ENCODE peak calls at places on chromosomes 7 and 10, in seven cellular contexts. One of them, this sample, is unnamed.

GRCh38 chr7:156002362-156003001 is 190.2 kb upstream of the SHH start:
- DNase-seq in germinal center: no peak
- DNase-seq in activated CD8-positive, alpha-beta memory T cell treated with anti-CD3 and anti-CD28 coated beads, Interleukin-2, amount 50 U/mL, for 48 hours: peak
- DNase-seq in AG10803: no peak
- DNase-seq in fibroblast of mammary gland: no peak
- DNase-seq in NCI-H1436: no peak
- DNase-seq in stimulated activated CD4-positive, alpha-beta T cell treated with anti-CD3 and anti-CD28 coated beads, Interleukin-12 subunit alpha, Interleukin-12 subunit beta, amount 100 ng/mL, for 4 hours: no peak
- DNase-seq in this sample: no peak

GRCh38 chr7:112161253-112162160 is 44.7 kb downstream of the DOCK4 start:
- DNase-seq in activated CD8-positive, alpha-beta memory T cell treated with anti-CD3 and anti-CD28 coated beads, Interleukin-2, amount 50 U/mL, for 48 hours: no peak
- DNase-seq in NCI-H1436: no peak
- DNase-seq in germinal center: no peak
- DNase-seq in fibroblast of mammary gland: no peak
- DNase-seq in stimulated activated CD4-positive, alpha-beta T cell treated with anti-CD3 and anti-CD28 coated beads, Interleukin-12 subunit alpha, Interleukin-12 subunit beta, amount 100 ng/mL, for 4 hours: no peak
- DNase-seq in AG10803: no peak
- DNase-seq in this sample: no peak

GRCh38 chr7:79459381-79459780 is 5.9 kb upstream of the MAGI2 start:
- DNase-seq in stimulated activated CD4-positive, alpha-beta T cell treated with anti-CD3 and anti-CD28 coated beads, Interleukin-12 subunit alpha, Interleukin-12 subunit beta, amount 100 ng/mL, for 4 hours: no peak
- DNase-seq in activated CD8-positive, alpha-beta memory T cell treated with anti-CD3 and anti-CD28 coated beads, Interleukin-2, amount 50 U/mL, for 48 hours: no peak
- DNase-seq in AG10803: peak
- DNase-seq in fibroblast of mammary gland: peak
- DNase-seq in NCI-H1436: no peak
- DNase-seq in germinal center: no peak
- DNase-seq in this sample: no peak

GRCh38 chr7:82441916-82442478 is 1.6 kb downstream of the CACNA2D1 start:
- DNase-seq in fibroblast of mammary gland: peak
- DNase-seq in germinal center: no peak
- DNase-seq in activated CD8-positive, alpha-beta memory T cell treated with anti-CD3 and anti-CD28 coated beads, Interleukin-2, amount 50 U/mL, for 48 hours: no peak
- DNase-seq in NCI-H1436: no peak
- DNase-seq in stimulated activated CD4-positive, alpha-beta T cell treated with anti-CD3 and anti-CD28 coated beads, Interleukin-12 subunit alpha, Interleukin-12 subunit beta, amount 100 ng/mL, for 4 hours: no peak
- DNase-seq in AG10803: peak
- DNase-seq in this sample: no peak

GRCh38 chr10:17452060-17452894 is 2.1 kb downstream of the ST8SIA6 start:
- DNase-seq in NCI-H1436: no peak
- DNase-seq in germinal center: no peak
- DNase-seq in fibroblast of mammary gland: no peak
- DNase-seq in activated CD8-positive, alpha-beta memory T cell treated with anti-CD3 and anti-CD28 coated beads, Interleukin-2, amount 50 U/mL, for 48 hours: no peak
- DNase-seq in AG10803: no peak
- DNase-seq in stimulated activated CD4-positive, alpha-beta T cell treated with anti-CD3 and anti-CD28 coated beads, Interleukin-12 subunit alpha, Interleukin-12 subunit beta, amount 100 ng/mL, for 4 hours: no peak
- DNase-seq in this sample: no peak

GRCh38 chr7:137469858-137470257 is 126.3 kb upstream of the PTN start:
- DNase-seq in AG10803: no peak
- DNase-seq in NCI-H1436: no peak
- DNase-seq in fibroblast of mammary gland: no peak
- DNase-seq in activated CD8-positive, alpha-beta memory T cell treated with anti-CD3 and anti-CD28 coated beads, Interleukin-2, amount 50 U/mL, for 48 hours: no peak
- DNase-seq in stimulated activated CD4-positive, alpha-beta T cell treated with anti-CD3 and anti-CD28 coated beads, Interleukin-12 subunit alpha, Interleukin-12 subunit beta, amount 100 ng/mL, for 4 hours: no peak
- DNase-seq in germinal center: no peak
- DNase-seq in this sample: no peak

GRCh38 chr10:12782537-12782936 is 219.0 kb downstream of the CCDC3 start:
- DNase-seq in stimulated activated CD4-positive, alpha-beta T cell treated with anti-CD3 and anti-CD28 coated beads, Interleukin-12 subunit alpha, Interleukin-12 subunit beta, amount 100 ng/mL, for 4 hours: no peak
- DNase-seq in AG10803: peak
- DNase-seq in fibroblast of mammary gland: peak
- DNase-seq in germinal center: peak
- DNase-seq in NCI-H1436: no peak
- DNase-seq in activated CD8-positive, alpha-beta memory T cell treated with anti-CD3 and anti-CD28 coated beads, Interleukin-2, amount 50 U/mL, for 48 hours: peak
- DNase-seq in this sample: no peak

GRCh38 chr10:116477989-116478615 is 50.5 kb downstream of the PNLIPRP3 start:
- DNase-seq in NCI-H1436: no peak
- DNase-seq in AG10803: no peak
- DNase-seq in fibroblast of mammary gland: no peak
- DNase-seq in activated CD8-positive, alpha-beta memory T cell treated with anti-CD3 and anti-CD28 coated beads, Interleukin-2, amount 50 U/mL, for 48 hours: no peak
- DNase-seq in germinal center: no peak
- DNase-seq in stimulated activated CD4-positive, alpha-beta T cell treated with anti-CD3 and anti-CD28 coated beads, Interleukin-12 subunit alpha, Interleukin-12 subunit beta, amount 100 ng/mL, for 4 hours: no peak
- DNase-seq in this sample: no peak

GRCh38 chr10:79070611-79071534 is 2.1 kb downstream of the ZMIZ1 start:
- DNase-seq in AG10803: peak
- DNase-seq in NCI-H1436: peak
- DNase-seq in germinal center: no peak
- DNase-seq in activated CD8-positive, alpha-beta memory T cell treated with anti-CD3 and anti-CD28 coated beads, Interleukin-2, amount 50 U/mL, for 48 hours: no peak
- DNase-seq in fibroblast of mammary gland: peak
- DNase-seq in stimulated activated CD4-positive, alpha-beta T cell treated with anti-CD3 and anti-CD28 coated beads, Interleukin-12 subunit alpha, Interleukin-12 subunit beta, amount 100 ng/mL, for 4 hours: peak
- DNase-seq in this sample: no peak

GRCh38 chr10:42637142-42637541 is 1.2 kb downstream of the ZNF33B start:
- DNase-seq in stimulated activated CD4-positive, alpha-beta T cell treated with anti-CD3 and anti-CD28 coated beads, Interleukin-12 subunit alpha, Interleukin-12 subunit beta, amount 100 ng/mL, for 4 hours: no peak
- DNase-seq in activated CD8-positive, alpha-beta memory T cell treated with anti-CD3 and anti-CD28 coated beads, Interleukin-2, amount 50 U/mL, for 48 hours: no peak
- DNase-seq in NCI-H1436: no peak
- DNase-seq in germinal center: no peak
- DNase-seq in AG10803: no peak
- DNase-seq in fibroblast of mammary gland: no peak
- DNase-seq in this sample: no peak

GRCh38 chr7:46848944-46849343 is 733.0 kb downstream of the TNS3 start:
- DNase-seq in activated CD8-positive, alpha-beta memory T cell treated with anti-CD3 and anti-CD28 coated beads, Interleukin-2, amount 50 U/mL, for 48 hours: no peak
- DNase-seq in germinal center: no peak
- DNase-seq in NCI-H1436: no peak
- DNase-seq in AG10803: peak
- DNase-seq in fibroblast of mammary gland: peak
- DNase-seq in stimulated activated CD4-positive, alpha-beta T cell treated with anti-CD3 and anti-CD28 coated beads, Interleukin-12 subunit alpha, Interleukin-12 subunit beta, amount 100 ng/mL, for 4 hours: no peak
- DNase-seq in this sample: no peak

GRCh38 chr10:112461029-112461887 is 14.2 kb downstream of the VTI1A start:
- DNase-seq in NCI-H1436: no peak
- DNase-seq in germinal center: no peak
- DNase-seq in stimulated activated CD4-positive, alpha-beta T cell treated with anti-CD3 and anti-CD28 coated beads, Interleukin-12 subunit alpha, Interleukin-12 subunit beta, amount 100 ng/mL, for 4 hours: no peak
- DNase-seq in activated CD8-positive, alpha-beta memory T cell treated with anti-CD3 and anti-CD28 coated beads, Interleukin-2, amount 50 U/mL, for 48 hours: peak
- DNase-seq in AG10803: peak
- DNase-seq in fibroblast of mammary gland: peak
- DNase-seq in this sample: no peak

GRCh38 chr7:14835399-14835798 is 67.2 kb downstream of the DGKB start:
- DNase-seq in AG10803: no peak
- DNase-seq in activated CD8-positive, alpha-beta memory T cell treated with anti-CD3 and anti-CD28 coated beads, Interleukin-2, amount 50 U/mL, for 48 hours: no peak
- DNase-seq in germinal center: no peak
- DNase-seq in NCI-H1436: peak
- DNase-seq in stimulated activated CD4-positive, alpha-beta T cell treated with anti-CD3 and anti-CD28 coated beads, Interleukin-12 subunit alpha, Interleukin-12 subunit beta, amount 100 ng/mL, for 4 hours: no peak
- DNase-seq in fibroblast of mammary gland: no peak
- DNase-seq in this sample: peak

GRCh38 chr10:11555556-11555955 is 55.9 kb downstream of the USP6NL start:
- DNase-seq in germinal center: no peak
- DNase-seq in stimulated activated CD4-positive, alpha-beta T cell treated with anti-CD3 and anti-CD28 coated beads, Interleukin-12 subunit alpha, Interleukin-12 subunit beta, amount 100 ng/mL, for 4 hours: no peak
- DNase-seq in fibroblast of mammary gland: no peak
- DNase-seq in activated CD8-positive, alpha-beta memory T cell treated with anti-CD3 and anti-CD28 coated beads, Interleukin-2, amount 50 U/mL, for 48 hours: no peak
- DNase-seq in NCI-H1436: no peak
- DNase-seq in AG10803: no peak
- DNase-seq in this sample: no peak

GRCh38 chr10:132407846-132408278 is 10.9 kb downstream of the PWWP2B start:
- DNase-seq in fibroblast of mammary gland: no peak
- DNase-seq in AG10803: peak
- DNase-seq in stimulated activated CD4-positive, alpha-beta T cell treated with anti-CD3 and anti-CD28 coated beads, Interleukin-12 subunit alpha, Interleukin-12 subunit beta, amount 100 ng/mL, for 4 hours: no peak
- DNase-seq in activated CD8-positive, alpha-beta memory T cell treated with anti-CD3 and anti-CD28 coated beads, Interleukin-2, amount 50 U/mL, for 48 hours: no peak
- DNase-seq in NCI-H1436: no peak
- DNase-seq in germinal center: no peak
- DNase-seq in this sample: no peak

GRCh38 chr7:41698726-41699125 is 4.2 kb downstream of the INHBA start:
- DNase-seq in AG10803: peak
- DNase-seq in fibroblast of mammary gland: peak
- DNase-seq in germinal center: no peak
- DNase-seq in activated CD8-positive, alpha-beta memory T cell treated with anti-CD3 and anti-CD28 coated beads, Interleukin-2, amount 50 U/mL, for 48 hours: no peak
- DNase-seq in NCI-H1436: no peak
- DNase-seq in stimulated activated CD4-positive, alpha-beta T cell treated with anti-CD3 and anti-CD28 coated beads, Interleukin-12 subunit alpha, Interleukin-12 subunit beta, amount 100 ng/mL, for 4 hours: no peak
- DNase-seq in this sample: no peak

GRCh38 chr10:70807566-70807965 is 8.2 kb upstream of the SGPL1 start:
- DNase-seq in fibroblast of mammary gland: no peak
- DNase-seq in AG10803: peak
- DNase-seq in germinal center: no peak
- DNase-seq in activated CD8-positive, alpha-beta memory T cell treated with anti-CD3 and anti-CD28 coated beads, Interleukin-2, amount 50 U/mL, for 48 hours: no peak
- DNase-seq in NCI-H1436: no peak
- DNase-seq in stimulated activated CD4-positive, alpha-beta T cell treated with anti-CD3 and anti-CD28 coated beads, Interleukin-12 subunit alpha, Interleukin-12 subunit beta, amount 100 ng/mL, for 4 hours: no peak
- DNase-seq in this sample: no peak

GRCh38 chr10:113132651-113133088 is 182.6 kb downstream of the TCF7L2 start:
- DNase-seq in AG10803: peak
- DNase-seq in germinal center: no peak
- DNase-seq in stimulated activated CD4-positive, alpha-beta T cell treated with anti-CD3 and anti-CD28 coated beads, Interleukin-12 subunit alpha, Interleukin-12 subunit beta, amount 100 ng/mL, for 4 hours: no peak
- DNase-seq in NCI-H1436: no peak
- DNase-seq in activated CD8-positive, alpha-beta memory T cell treated with anti-CD3 and anti-CD28 coated beads, Interleukin-2, amount 50 U/mL, for 48 hours: no peak
- DNase-seq in fibroblast of mammary gland: peak
- DNase-seq in this sample: no peak

GRCh38 chr10:61081331-61081730 is 137.3 kb upstream of the RHOBTB1 start:
- DNase-seq in fibroblast of mammary gland: no peak
- DNase-seq in stimulated activated CD4-positive, alpha-beta T cell treated with anti-CD3 and anti-CD28 coated beads, Interleukin-12 subunit alpha, Interleukin-12 subunit beta, amount 100 ng/mL, for 4 hours: no peak
- DNase-seq in germinal center: no peak
- DNase-seq in activated CD8-positive, alpha-beta memory T cell treated with anti-CD3 and anti-CD28 coated beads, Interleukin-2, amount 50 U/mL, for 48 hours: no peak
- DNase-seq in AG10803: no peak
- DNase-seq in NCI-H1436: no peak
- DNase-seq in this sample: no peak

GRCh38 chr10:43114743-43115611 is 23.3 kb upstream of the CSGALNACT2 start:
- DNase-seq in activated CD8-positive, alpha-beta memory T cell treated with anti-CD3 and anti-CD28 coated beads, Interleukin-2, amount 50 U/mL, for 48 hours: no peak
- DNase-seq in stimulated activated CD4-positive, alpha-beta T cell treated with anti-CD3 and anti-CD28 coated beads, Interleukin-12 subunit alpha, Interleukin-12 subunit beta, amount 100 ng/mL, for 4 hours: no peak
- DNase-seq in germinal center: no peak
- DNase-seq in fibroblast of mammary gland: peak
- DNase-seq in AG10803: peak
- DNase-seq in NCI-H1436: no peak
- DNase-seq in this sample: no peak

GRCh38 chr10:75253281-75254220 is 17.8 kb upstream of the COMTD1 start:
- DNase-seq in NCI-H1436: no peak
- DNase-seq in stimulated activated CD4-positive, alpha-beta T cell treated with anti-CD3 and anti-CD28 coated beads, Interleukin-12 subunit alpha, Interleukin-12 subunit beta, amount 100 ng/mL, for 4 hours: no peak
- DNase-seq in AG10803: no peak
- DNase-seq in activated CD8-positive, alpha-beta memory T cell treated with anti-CD3 and anti-CD28 coated beads, Interleukin-2, amount 50 U/mL, for 48 hours: no peak
- DNase-seq in fibroblast of mammary gland: no peak
- DNase-seq in germinal center: no peak
- DNase-seq in this sample: no peak

GRCh38 chr10:44045020-44045419 is 339.9 kb downstream of the CXCL12 start:
- DNase-seq in activated CD8-positive, alpha-beta memory T cell treated with anti-CD3 and anti-CD28 coated beads, Interleukin-2, amount 50 U/mL, for 48 hours: no peak
- DNase-seq in NCI-H1436: no peak
- DNase-seq in stimulated activated CD4-positive, alpha-beta T cell treated with anti-CD3 and anti-CD28 coated beads, Interleukin-12 subunit alpha, Interleukin-12 subunit beta, amount 100 ng/mL, for 4 hours: no peak
- DNase-seq in germinal center: no peak
- DNase-seq in fibroblast of mammary gland: no peak
- DNase-seq in AG10803: peak
- DNase-seq in this sample: no peak

GRCh38 chr10:50362547-50363125 is 111.3 kb upstream of the ASAH2 start:
- DNase-seq in AG10803: no peak
- DNase-seq in NCI-H1436: no peak
- DNase-seq in germinal center: peak
- DNase-seq in activated CD8-positive, alpha-beta memory T cell treated with anti-CD3 and anti-CD28 coated beads, Interleukin-2, amount 50 U/mL, for 48 hours: no peak
- DNase-seq in stimulated activated CD4-positive, alpha-beta T cell treated with anti-CD3 and anti-CD28 coated beads, Interleukin-12 subunit alpha, Interleukin-12 subunit beta, amount 100 ng/mL, for 4 hours: no peak
- DNase-seq in fibroblast of mammary gland: peak
- DNase-seq in this sample: no peak

GRCh38 chr7:104017001-104017400 is 27.5 kb upstream of the RELN start:
- DNase-seq in NCI-H1436: no peak
- DNase-seq in fibroblast of mammary gland: no peak
- DNase-seq in AG10803: no peak
- DNase-seq in activated CD8-positive, alpha-beta memory T cell treated with anti-CD3 and anti-CD28 coated beads, Interleukin-2, amount 50 U/mL, for 48 hours: no peak
- DNase-seq in stimulated activated CD4-positive, alpha-beta T cell treated with anti-CD3 and anti-CD28 coated beads, Interleukin-12 subunit alpha, Interleukin-12 subunit beta, amount 100 ng/mL, for 4 hours: no peak
- DNase-seq in germinal center: no peak
- DNase-seq in this sample: no peak

GRCh38 chr10:61975107-61975932 is 73.8 kb downstream of the ARID5B start:
- DNase-seq in NCI-H1436: no peak
- DNase-seq in germinal center: no peak
- DNase-seq in activated CD8-positive, alpha-beta memory T cell treated with anti-CD3 and anti-CD28 coated beads, Interleukin-2, amount 50 U/mL, for 48 hours: no peak
- DNase-seq in AG10803: peak
- DNase-seq in stimulated activated CD4-positive, alpha-beta T cell treated with anti-CD3 and anti-CD28 coated beads, Interleukin-12 subunit alpha, Interleukin-12 subunit beta, amount 100 ng/mL, for 4 hours: no peak
- DNase-seq in fibroblast of mammary gland: peak
- DNase-seq in this sample: no peak

GRCh38 chr10:61404771-61405170 is 48.4 kb downstream of the TMEM26 start:
- DNase-seq in AG10803: peak
- DNase-seq in fibroblast of mammary gland: peak
- DNase-seq in stimulated activated CD4-positive, alpha-beta T cell treated with anti-CD3 and anti-CD28 coated beads, Interleukin-12 subunit alpha, Interleukin-12 subunit beta, amount 100 ng/mL, for 4 hours: no peak
- DNase-seq in activated CD8-positive, alpha-beta memory T cell treated with anti-CD3 and anti-CD28 coated beads, Interleukin-2, amount 50 U/mL, for 48 hours: no peak
- DNase-seq in NCI-H1436: no peak
- DNase-seq in germinal center: no peak
- DNase-seq in this sample: no peak

GRCh38 chr10:128630787-128631252 is 504.6 kb upstream of the MKI67 start:
- DNase-seq in stimulated activated CD4-positive, alpha-beta T cell treated with anti-CD3 and anti-CD28 coated beads, Interleukin-12 subunit alpha, Interleukin-12 subunit beta, amount 100 ng/mL, for 4 hours: no peak
- DNase-seq in AG10803: peak
- DNase-seq in activated CD8-positive, alpha-beta memory T cell treated with anti-CD3 and anti-CD28 coated beads, Interleukin-2, amount 50 U/mL, for 48 hours: no peak
- DNase-seq in germinal center: no peak
- DNase-seq in fibroblast of mammary gland: peak
- DNase-seq in NCI-H1436: no peak
- DNase-seq in this sample: no peak

GRCh38 chr10:120262857-120263547 is 194.0 kb upstream of the PLPP4 start:
- DNase-seq in AG10803: peak
- DNase-seq in fibroblast of mammary gland: no peak
- DNase-seq in activated CD8-positive, alpha-beta memory T cell treated with anti-CD3 and anti-CD28 coated beads, Interleukin-2, amount 50 U/mL, for 48 hours: no peak
- DNase-seq in germinal center: no peak
- DNase-seq in NCI-H1436: no peak
- DNase-seq in stimulated activated CD4-positive, alpha-beta T cell treated with anti-CD3 and anti-CD28 coated beads, Interleukin-12 subunit alpha, Interleukin-12 subunit beta, amount 100 ng/mL, for 4 hours: no peak
- DNase-seq in this sample: no peak

GRCh38 chr10:28891058-28891713 is 213.9 kb downstream of the BAMBI start:
- DNase-seq in fibroblast of mammary gland: no peak
- DNase-seq in NCI-H1436: no peak
- DNase-seq in activated CD8-positive, alpha-beta memory T cell treated with anti-CD3 and anti-CD28 coated beads, Interleukin-2, amount 50 U/mL, for 48 hours: no peak
- DNase-seq in stimulated activated CD4-positive, alpha-beta T cell treated with anti-CD3 and anti-CD28 coated beads, Interleukin-12 subunit alpha, Interleukin-12 subunit beta, amount 100 ng/mL, for 4 hours: no peak
- DNase-seq in germinal center: no peak
- DNase-seq in AG10803: no peak
- DNase-seq in this sample: no peak